ENCODE peak calls at places on chromosome 1, in nine cellular contexts. One of them, this sample, is unnamed.
A peak's percentile ranks its signal among the peaks of the same experiment; 100 is the strongest.

GRCh38 chr1:218496561-218496960 is 151.4 kb downstream of the TGFB2 start:
- DNase-seq in breast epithelium: no peak
- DNase-seq in SK-N-SH: no peak
- DNase-seq in Panc1: peak; percentile 96
- DNase-seq in transverse colon: no peak
- DNase-seq in GM12891: no peak
- DNase-seq in HepG2: peak; percentile 47
- DNase-seq in prostate gland: no peak
- DNase-seq in H1: no peak
- DNase-seq in this sample: no peak

GRCh38 chr1:219039018-219039740 is 134.5 kb upstream of the LYPLAL1 start:
- DNase-seq in breast epithelium: no peak
- DNase-seq in SK-N-SH: no peak
- DNase-seq in Panc1: no peak
- DNase-seq in transverse colon: no peak
- DNase-seq in GM12891: no peak
- DNase-seq in HepG2: no peak
- DNase-seq in prostate gland: no peak
- DNase-seq in H1: no peak
- DNase-seq in this sample: no peak

GRCh38 chr1:40868051-40868723 is 6.0 kb upstream of the CITED4 start:
- DNase-seq in breast epithelium: no peak
- DNase-seq in SK-N-SH: no peak
- DNase-seq in Panc1: peak; percentile 48
- DNase-seq in transverse colon: no peak
- DNase-seq in GM12891: no peak
- DNase-seq in HepG2: peak; percentile 87
- DNase-seq in prostate gland: peak; percentile 61
- DNase-seq in H1: no peak
- DNase-seq in this sample: peak; percentile 50

GRCh38 chr1:19036049-19036546 is 79.6 kb upstream of the IFFO2 start:
- DNase-seq in breast epithelium: no peak
- DNase-seq in SK-N-SH: peak; percentile 70
- DNase-seq in Panc1: no peak
- DNase-seq in transverse colon: no peak
- DNase-seq in GM12891: no peak
- DNase-seq in HepG2: no peak
- DNase-seq in prostate gland: peak; percentile 48
- DNase-seq in H1: no peak
- DNase-seq in this sample: no peak

GRCh38 chr1:214416417-214417212 is 134.8 kb downstream of the PTPN14 start:
- DNase-seq in breast epithelium: no peak
- DNase-seq in SK-N-SH: no peak
- DNase-seq in Panc1: no peak
- DNase-seq in transverse colon: no peak
- DNase-seq in GM12891: no peak
- DNase-seq in HepG2: no peak
- DNase-seq in prostate gland: no peak
- DNase-seq in H1: no peak
- DNase-seq in this sample: no peak

GRCh38 chr1:39539252-39539790 is 37.3 kb downstream of the PABPC4 start:
- DNase-seq in breast epithelium: no peak
- DNase-seq in SK-N-SH: peak; percentile 85
- DNase-seq in Panc1: peak; percentile 52
- DNase-seq in transverse colon: peak; percentile 76
- DNase-seq in GM12891: peak; percentile 64
- DNase-seq in HepG2: peak; percentile 71
- DNase-seq in prostate gland: peak; percentile 68
- DNase-seq in H1: peak; percentile 75
- DNase-seq in this sample: peak; percentile 70

GRCh38 chr1:161119017-161119378 is 1.1 kb downstream of the NIT1 start:
- DNase-seq in breast epithelium: no peak
- DNase-seq in SK-N-SH: peak; percentile 31
- DNase-seq in Panc1: no peak
- DNase-seq in transverse colon: peak; percentile 48
- DNase-seq in GM12891: no peak
- DNase-seq in HepG2: no peak
- DNase-seq in prostate gland: no peak
- DNase-seq in H1: peak; percentile 47
- DNase-seq in this sample: peak; percentile 43

GRCh38 chr1:47776554-47777156 is 220.5 kb downstream of the TRABD2B start:
- DNase-seq in breast epithelium: no peak
- DNase-seq in SK-N-SH: peak; percentile 74
- DNase-seq in Panc1: no peak
- DNase-seq in transverse colon: no peak
- DNase-seq in GM12891: no peak
- DNase-seq in HepG2: no peak
- DNase-seq in prostate gland: no peak
- DNase-seq in H1: no peak
- DNase-seq in this sample: no peak

GRCh38 chr1:226545806-226546596 is 2.6 kb upstream of the STUM start:
- DNase-seq in breast epithelium: no peak
- DNase-seq in SK-N-SH: no peak
- DNase-seq in Panc1: no peak
- DNase-seq in transverse colon: peak; percentile 34
- DNase-seq in GM12891: no peak
- DNase-seq in HepG2: no peak
- DNase-seq in prostate gland: no peak
- DNase-seq in H1: no peak
- DNase-seq in this sample: no peak

GRCh38 chr1:204213668-204214662 is at the start of gene GOLT1A:
- DNase-seq in breast epithelium: peak; percentile 79
- DNase-seq in SK-N-SH: peak; percentile 65
- DNase-seq in Panc1: peak; percentile 12
- DNase-seq in transverse colon: peak; percentile 90
- DNase-seq in GM12891: peak; percentile 42
- DNase-seq in HepG2: peak; percentile 90
- DNase-seq in prostate gland: peak; percentile 69
- DNase-seq in H1: peak; percentile 98
- DNase-seq in this sample: peak; percentile 91

GRCh38 chr1:25017436-25018109 is 87.5 kb upstream of the RUNX3 start:
- DNase-seq in breast epithelium: no peak
- DNase-seq in SK-N-SH: no peak
- DNase-seq in Panc1: no peak
- DNase-seq in transverse colon: no peak
- DNase-seq in GM12891: no peak
- DNase-seq in HepG2: peak; percentile 36
- DNase-seq in prostate gland: no peak
- DNase-seq in H1: no peak
- DNase-seq in this sample: no peak

GRCh38 chr1:63014267-63014666 is 230.3 kb downstream of the ATG4C start:
- DNase-seq in breast epithelium: no peak
- DNase-seq in SK-N-SH: no peak
- DNase-seq in Panc1: no peak
- DNase-seq in transverse colon: no peak
- DNase-seq in GM12891: no peak
- DNase-seq in HepG2: no peak
- DNase-seq in prostate gland: no peak
- DNase-seq in H1: no peak
- DNase-seq in this sample: no peak

GRCh38 chr1:41493117-41493536 is 8.6 kb upstream of the EDN2 start:
- DNase-seq in breast epithelium: no peak
- DNase-seq in SK-N-SH: no peak
- DNase-seq in Panc1: no peak
- DNase-seq in transverse colon: no peak
- DNase-seq in GM12891: no peak
- DNase-seq in HepG2: no peak
- DNase-seq in prostate gland: no peak
- DNase-seq in H1: no peak
- DNase-seq in this sample: no peak

GRCh38 chr1:233038581-233038980 is 88.2 kb downstream of the NTPCR start:
- DNase-seq in breast epithelium: no peak
- DNase-seq in SK-N-SH: peak; percentile 22
- DNase-seq in Panc1: no peak
- DNase-seq in transverse colon: no peak
- DNase-seq in GM12891: no peak
- DNase-seq in HepG2: no peak
- DNase-seq in prostate gland: no peak
- DNase-seq in H1: no peak
- DNase-seq in this sample: no peak

GRCh38 chr1:178376008-178376407 is 120.8 kb downstream of the CLEC20A start:
- DNase-seq in breast epithelium: no peak
- DNase-seq in SK-N-SH: no peak
- DNase-seq in Panc1: no peak
- DNase-seq in transverse colon: no peak
- DNase-seq in GM12891: no peak
- DNase-seq in HepG2: no peak
- DNase-seq in prostate gland: no peak
- DNase-seq in H1: no peak
- DNase-seq in this sample: no peak

GRCh38 chr1:174158767-174159252 is 510 bp upstream of the RABGAP1L start:
- DNase-seq in breast epithelium: no peak
- DNase-seq in SK-N-SH: no peak
- DNase-seq in Panc1: no peak
- DNase-seq in transverse colon: no peak
- DNase-seq in GM12891: no peak
- DNase-seq in HepG2: no peak
- DNase-seq in prostate gland: no peak
- DNase-seq in H1: no peak
- DNase-seq in this sample: no peak

GRCh38 chr1:75135829-75136142 is 1.6 kb downstream of the LHX8 start:
- DNase-seq in breast epithelium: no peak
- DNase-seq in SK-N-SH: no peak
- DNase-seq in Panc1: no peak
- DNase-seq in transverse colon: no peak
- DNase-seq in GM12891: no peak
- DNase-seq in HepG2: no peak
- DNase-seq in prostate gland: no peak
- DNase-seq in H1: no peak
- DNase-seq in this sample: no peak

GRCh38 chr1:82225407-82226197 is 424.9 kb downstream of the ADGRL2 start:
- DNase-seq in breast epithelium: no peak
- DNase-seq in SK-N-SH: no peak
- DNase-seq in Panc1: no peak
- DNase-seq in transverse colon: no peak
- DNase-seq in GM12891: no peak
- DNase-seq in HepG2: no peak
- DNase-seq in prostate gland: no peak
- DNase-seq in H1: no peak
- DNase-seq in this sample: no peak

GRCh38 chr1:40612345-40612831 is 53.1 kb downstream of the RIMS3 start:
- DNase-seq in breast epithelium: no peak
- DNase-seq in SK-N-SH: peak; percentile 78
- DNase-seq in Panc1: peak; percentile 64
- DNase-seq in transverse colon: peak; percentile 80
- DNase-seq in GM12891: peak; percentile 59
- DNase-seq in HepG2: peak; percentile 55
- DNase-seq in prostate gland: peak; percentile 59
- DNase-seq in H1: peak; percentile 83
- DNase-seq in this sample: peak; percentile 73

DNA sequence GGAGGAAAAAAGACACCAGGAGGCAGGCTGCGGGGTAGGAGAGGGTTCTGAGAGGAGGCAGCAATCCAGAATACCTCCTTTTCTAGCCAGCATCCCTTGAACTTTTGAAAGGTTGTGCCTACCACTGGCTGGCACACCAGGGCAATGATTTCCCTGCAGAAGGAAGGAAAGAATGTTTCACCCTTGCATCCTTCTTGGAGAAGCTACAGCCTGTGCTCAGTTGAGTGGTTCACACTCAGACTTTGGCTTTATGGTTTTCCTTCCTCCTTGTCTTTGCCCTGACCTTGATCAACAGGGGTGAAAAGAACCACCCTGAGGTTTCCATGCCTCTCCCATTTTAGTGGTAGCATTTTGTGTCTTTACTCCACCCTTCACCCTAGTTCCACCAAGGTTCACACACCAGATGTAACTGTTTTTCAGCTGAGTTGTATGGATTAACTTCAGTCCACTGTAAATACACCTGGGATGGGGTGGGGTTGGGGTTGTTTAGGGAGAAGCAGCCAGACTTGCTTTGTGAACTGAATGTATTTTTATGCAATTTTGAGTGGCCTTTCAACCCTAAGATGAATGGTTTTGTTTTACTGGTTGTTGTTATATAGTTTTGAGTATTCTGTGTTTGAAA is 122.3 kb downstream of the SYT2 start:
- DNase-seq in breast epithelium: no peak
- DNase-seq in SK-N-SH: no peak
- DNase-seq in Panc1: no peak
- DNase-seq in transverse colon: no peak
- DNase-seq in GM12891: no peak
- DNase-seq in HepG2: no peak
- DNase-seq in prostate gland: no peak
- DNase-seq in H1: no peak
- DNase-seq in this sample: no peak
- TF ChIP-seq POLR2AphosphoS5 in breast epithelium: no peak
- TF ChIP-seq POLR2AphosphoS5 in SK-N-SH: no peak
- TF ChIP-seq POLR2AphosphoS5 in Panc1: no peak
- TF ChIP-seq POLR2AphosphoS5 in transverse colon: no peak
- TF ChIP-seq POLR2AphosphoS5 in GM12891: no peak
- TF ChIP-seq POLR2AphosphoS5 in HepG2: no peak
- TF ChIP-seq POLR2AphosphoS5 in prostate gland: no peak
- TF ChIP-seq POLR2AphosphoS5 in H1: no peak
- TF ChIP-seq POLR2AphosphoS5 in this sample: no peak

GRCh38 chr1:1889847-1890505 is 911 bp downstream of the GNB1 start:
- DNase-seq in breast epithelium: no peak
- DNase-seq in SK-N-SH: peak; percentile 77
- DNase-seq in Panc1: no peak
- DNase-seq in transverse colon: peak; percentile 52
- DNase-seq in GM12891: no peak
- DNase-seq in HepG2: no peak
- DNase-seq in prostate gland: no peak
- DNase-seq in H1: no peak
- DNase-seq in this sample: peak; percentile 62
- TF ChIP-seq POLR2AphosphoS5 in breast epithelium: no peak
- TF ChIP-seq POLR2AphosphoS5 in SK-N-SH: no peak
- TF ChIP-seq POLR2AphosphoS5 in Panc1: peak; percentile 60
- TF ChIP-seq POLR2AphosphoS5 in transverse colon: no peak
- TF ChIP-seq POLR2AphosphoS5 in GM12891: peak; percentile 24
- TF ChIP-seq POLR2AphosphoS5 in HepG2: no peak
- TF ChIP-seq POLR2AphosphoS5 in prostate gland: no peak
- TF ChIP-seq POLR2AphosphoS5 in H1: no peak
- TF ChIP-seq POLR2AphosphoS5 in this sample: no peak

GRCh38 chr1:150267896-150268295 is 920 bp downstream of the APH1A start:
- DNase-seq in breast epithelium: no peak
- DNase-seq in SK-N-SH: no peak
- DNase-seq in Panc1: no peak
- DNase-seq in transverse colon: no peak
- DNase-seq in GM12891: no peak
- DNase-seq in HepG2: no peak
- DNase-seq in prostate gland: no peak
- DNase-seq in H1: no peak
- DNase-seq in this sample: no peak
- TF ChIP-seq POLR2AphosphoS5 in breast epithelium: no peak
- TF ChIP-seq POLR2AphosphoS5 in SK-N-SH: no peak
- TF ChIP-seq POLR2AphosphoS5 in Panc1: no peak
- TF ChIP-seq POLR2AphosphoS5 in transverse colon: no peak
- TF ChIP-seq POLR2AphosphoS5 in GM12891: no peak
- TF ChIP-seq POLR2AphosphoS5 in HepG2: no peak
- TF ChIP-seq POLR2AphosphoS5 in prostate gland: no peak
- TF ChIP-seq POLR2AphosphoS5 in H1: no peak
- TF ChIP-seq POLR2AphosphoS5 in this sample: no peak

DNA sequence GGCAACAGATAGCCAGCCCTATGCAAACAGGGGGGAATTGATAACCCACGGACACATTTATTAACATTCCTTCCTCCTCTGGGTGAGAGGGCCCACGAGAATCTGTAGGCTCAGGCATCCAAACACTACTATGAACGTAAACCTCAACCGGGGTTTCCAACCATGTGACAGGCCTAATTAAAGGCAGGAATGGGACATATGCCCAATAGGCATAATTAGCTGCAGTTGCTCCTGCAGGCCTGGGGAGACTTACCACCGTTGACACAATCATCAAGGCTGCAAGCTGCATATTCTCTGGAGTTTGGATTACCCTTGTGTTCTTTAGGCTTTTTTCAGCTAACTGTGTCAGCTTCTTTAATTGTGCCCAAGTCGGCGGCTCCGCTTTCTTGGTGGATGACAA is 22.2 kb upstream of the GBP1 start:
- DNase-seq in breast epithelium: no peak
- DNase-seq in SK-N-SH: no peak
- DNase-seq in Panc1: no peak
- DNase-seq in transverse colon: no peak
- DNase-seq in GM12891: no peak
- DNase-seq in HepG2: no peak
- DNase-seq in prostate gland: no peak
- DNase-seq in H1: no peak
- DNase-seq in this sample: no peak
- TF ChIP-seq POLR2AphosphoS5 in breast epithelium: no peak
- TF ChIP-seq POLR2AphosphoS5 in SK-N-SH: no peak
- TF ChIP-seq POLR2AphosphoS5 in Panc1: no peak
- TF ChIP-seq POLR2AphosphoS5 in transverse colon: no peak
- TF ChIP-seq POLR2AphosphoS5 in GM12891: no peak
- TF ChIP-seq POLR2AphosphoS5 in HepG2: no peak
- TF ChIP-seq POLR2AphosphoS5 in prostate gland: no peak
- TF ChIP-seq POLR2AphosphoS5 in H1: no peak
- TF ChIP-seq POLR2AphosphoS5 in this sample: no peak

This sample was measured in stomach.